ENCODE peak calls at places on chromosomes 16 and 17, in nine cellular contexts. One of them, this sample, is unnamed.

GRCh38 chr17:27038676-27039075 is 255.2 kb upstream of the WSB1 start:
- DNase-seq in AG09309: no peak
- DNase-seq in left ventricle myocardium superior: no peak
- DNase-seq in NCI-H146: no peak
- DNase-seq in activated effector memory CD4-positive, alpha-beta T cell treated with anti-CD3 and anti-CD28 coated beads, Interleukin-2, amount 50 U/mL, for 16 hours: no peak
- DNase-seq in naive thymus-derived CD8-positive, alpha-beta T cell: no peak
- DNase-seq in body of pancreas: no peak
- DNase-seq in fibroblast of pulmonary artery: no peak
- DNase-seq in ELF-1: peak; percentile 10
- DNase-seq in this sample: no peak

GRCh38 chr17:55644346-55644745 is 78.3 kb downstream of the TMEM100 start:
- DNase-seq in naive thymus-derived CD8-positive, alpha-beta T cell: no peak
- DNase-seq in fibroblast of pulmonary artery: no peak
- DNase-seq in NCI-H146: no peak
- DNase-seq in activated effector memory CD4-positive, alpha-beta T cell treated with anti-CD3 and anti-CD28 coated beads, Interleukin-2, amount 50 U/mL, for 16 hours: no peak
- DNase-seq in AG09309: no peak
- DNase-seq in ELF-1: no peak
- DNase-seq in body of pancreas: no peak
- DNase-seq in left ventricle myocardium superior: no peak
- DNase-seq in this sample: no peak

GRCh38 chr17:17845046-17845775 is 8.4 kb upstream of the SREBF1 start:
- DNase-seq in naive thymus-derived CD8-positive, alpha-beta T cell: no peak
- DNase-seq in left ventricle myocardium superior: peak; percentile 31
- DNase-seq in fibroblast of pulmonary artery: no peak
- DNase-seq in ELF-1: no peak
- DNase-seq in NCI-H146: peak; percentile 28
- DNase-seq in activated effector memory CD4-positive, alpha-beta T cell treated with anti-CD3 and anti-CD28 coated beads, Interleukin-2, amount 50 U/mL, for 16 hours: no peak
- DNase-seq in AG09309: no peak
- DNase-seq in body of pancreas: no peak
- DNase-seq in this sample: no peak

GRCh38 chr16:16778322-16778721 is 399.4 kb downstream of the NPIPA7 start:
- DNase-seq in AG09309: no peak
- DNase-seq in fibroblast of pulmonary artery: no peak
- DNase-seq in naive thymus-derived CD8-positive, alpha-beta T cell: no peak
- DNase-seq in activated effector memory CD4-positive, alpha-beta T cell treated with anti-CD3 and anti-CD28 coated beads, Interleukin-2, amount 50 U/mL, for 16 hours: no peak
- DNase-seq in ELF-1: no peak
- DNase-seq in left ventricle myocardium superior: no peak
- DNase-seq in body of pancreas: no peak
- DNase-seq in NCI-H146: no peak
- DNase-seq in this sample: no peak

GRCh38 chr16:67326115-67326471 is 448 bp downstream of the KCTD19 start:
- DNase-seq in activated effector memory CD4-positive, alpha-beta T cell treated with anti-CD3 and anti-CD28 coated beads, Interleukin-2, amount 50 U/mL, for 16 hours: no peak
- DNase-seq in ELF-1: no peak
- DNase-seq in naive thymus-derived CD8-positive, alpha-beta T cell: no peak
- DNase-seq in body of pancreas: no peak
- DNase-seq in fibroblast of pulmonary artery: no peak
- DNase-seq in AG09309: no peak
- DNase-seq in left ventricle myocardium superior: no peak
- DNase-seq in NCI-H146: no peak
- DNase-seq in this sample: no peak

GRCh38 chr17:14712471-14713075 is 411.7 kb downstream of the HS3ST3B1 start:
- DNase-seq in body of pancreas: no peak
- DNase-seq in left ventricle myocardium superior: no peak
- DNase-seq in NCI-H146: no peak
- DNase-seq in AG09309: peak; percentile 7
- DNase-seq in ELF-1: no peak
- DNase-seq in fibroblast of pulmonary artery: peak; percentile 1
- DNase-seq in activated effector memory CD4-positive, alpha-beta T cell treated with anti-CD3 and anti-CD28 coated beads, Interleukin-2, amount 50 U/mL, for 16 hours: no peak
- DNase-seq in naive thymus-derived CD8-positive, alpha-beta T cell: no peak
- DNase-seq in this sample: peak; percentile 38

GRCh38 chr17:28279411-28279810 is 39.6 kb upstream of the TMEM97 start:
- DNase-seq in body of pancreas: no peak
- DNase-seq in ELF-1: no peak
- DNase-seq in NCI-H146: no peak
- DNase-seq in fibroblast of pulmonary artery: peak; percentile 32
- DNase-seq in left ventricle myocardium superior: no peak
- DNase-seq in AG09309: no peak
- DNase-seq in activated effector memory CD4-positive, alpha-beta T cell treated with anti-CD3 and anti-CD28 coated beads, Interleukin-2, amount 50 U/mL, for 16 hours: no peak
- DNase-seq in naive thymus-derived CD8-positive, alpha-beta T cell: no peak
- DNase-seq in this sample: peak; percentile 52

GRCh38 chr17:68356520-68356919 is 65.2 kb downstream of the ARSG start:
- DNase-seq in NCI-H146: no peak
- DNase-seq in fibroblast of pulmonary artery: no peak
- DNase-seq in AG09309: no peak
- DNase-seq in ELF-1: no peak
- DNase-seq in left ventricle myocardium superior: no peak
- DNase-seq in activated effector memory CD4-positive, alpha-beta T cell treated with anti-CD3 and anti-CD28 coated beads, Interleukin-2, amount 50 U/mL, for 16 hours: peak; percentile 80
- DNase-seq in naive thymus-derived CD8-positive, alpha-beta T cell: peak; percentile 40
- DNase-seq in body of pancreas: no peak
- DNase-seq in this sample: peak; percentile 51

GRCh38 chr17:51166987-51167931 is 1.0 kb downstream of the NME2 start:
- DNase-seq in left ventricle myocardium superior: peak; percentile 67
- DNase-seq in body of pancreas: peak; percentile 59
- DNase-seq in NCI-H146: peak; percentile 57
- DNase-seq in fibroblast of pulmonary artery: peak; percentile 41
- DNase-seq in naive thymus-derived CD8-positive, alpha-beta T cell: peak; percentile 54
- DNase-seq in activated effector memory CD4-positive, alpha-beta T cell treated with anti-CD3 and anti-CD28 coated beads, Interleukin-2, amount 50 U/mL, for 16 hours: peak; percentile 89
- DNase-seq in AG09309: no peak
- DNase-seq in ELF-1: peak; percentile 80
- DNase-seq in this sample: no peak

GRCh38 chr17:15436399-15437369 is 30.7 kb downstream of the CDRT4 start:
- DNase-seq in ELF-1: peak; percentile 57
- DNase-seq in AG09309: no peak
- DNase-seq in naive thymus-derived CD8-positive, alpha-beta T cell: peak; percentile 7
- DNase-seq in NCI-H146: no peak
- DNase-seq in left ventricle myocardium superior: peak; percentile 83
- DNase-seq in fibroblast of pulmonary artery: peak; percentile 69
- DNase-seq in activated effector memory CD4-positive, alpha-beta T cell treated with anti-CD3 and anti-CD28 coated beads, Interleukin-2, amount 50 U/mL, for 16 hours: peak; percentile 65
- DNase-seq in body of pancreas: peak; percentile 24
- DNase-seq in this sample: peak; percentile 71

This sample was measured in amniotic epithelial cell.